ENCODE peak calls at places on chromosomes 3 and 15, in nine cellular contexts. One of them, this sample, is unnamed.
A peak's percentile ranks its signal among the peaks of the same experiment; 100 is the strongest.

GRCh38 chr3:152964901-152965609 is 130.1 kb downstream of the P2RY1 start:
- DNase-seq in activated CD4-positive, alpha-beta T cell treated with anti-CD3 and anti-CD28 coated beads, Interleukin-2, amount 50 U/mL, for 48 hours: no peak
- DNase-seq in AG08396: no peak
- DNase-seq in Calu3: no peak
- DNase-seq in upper lobe of left lung: no peak
- DNase-seq in M059J: no peak
- DNase-seq in HEK293T: no peak
- DNase-seq in right cardiac atrium: no peak
- DNase-seq in brain microvascular endothelial cell: no peak
- DNase-seq in this sample: no peak

GRCh38 chr3:165640031-165640430 is 197.2 kb downstream of the BCHE start:
- DNase-seq in brain microvascular endothelial cell: no peak
- DNase-seq in activated CD4-positive, alpha-beta T cell treated with anti-CD3 and anti-CD28 coated beads, Interleukin-2, amount 50 U/mL, for 48 hours: no peak
- DNase-seq in right cardiac atrium: no peak
- DNase-seq in HEK293T: no peak
- DNase-seq in M059J: no peak
- DNase-seq in AG08396: no peak
- DNase-seq in upper lobe of left lung: no peak
- DNase-seq in Calu3: no peak
- DNase-seq in this sample: no peak

GRCh38 chr15:88376574-88377174 is 90.5 kb downstream of the MRPL46 start:
- DNase-seq in M059J: no peak
- DNase-seq in right cardiac atrium: no peak
- DNase-seq in upper lobe of left lung: no peak
- DNase-seq in HEK293T: no peak
- DNase-seq in AG08396: peak; percentile 21
- DNase-seq in brain microvascular endothelial cell: peak; percentile 5
- DNase-seq in Calu3: no peak
- DNase-seq in activated CD4-positive, alpha-beta T cell treated with anti-CD3 and anti-CD28 coated beads, Interleukin-2, amount 50 U/mL, for 48 hours: no peak
- DNase-seq in this sample: no peak

GRCh38 chr3:143707848-143708247 is 140.4 kb downstream of the SLC9A9 start:
- DNase-seq in HEK293T: no peak
- DNase-seq in M059J: no peak
- DNase-seq in AG08396: no peak
- DNase-seq in upper lobe of left lung: no peak
- DNase-seq in Calu3: no peak
- DNase-seq in right cardiac atrium: no peak
- DNase-seq in brain microvascular endothelial cell: peak; percentile 7
- DNase-seq in activated CD4-positive, alpha-beta T cell treated with anti-CD3 and anti-CD28 coated beads, Interleukin-2, amount 50 U/mL, for 48 hours: no peak
- DNase-seq in this sample: no peak

GRCh38 chr3:87298111-87298718 is 21.8 kb upstream of the POU1F1 start:
- DNase-seq in M059J: peak; percentile 51
- DNase-seq in HEK293T: peak; percentile 20
- DNase-seq in brain microvascular endothelial cell: no peak
- DNase-seq in Calu3: peak; percentile 39
- DNase-seq in right cardiac atrium: no peak
- DNase-seq in AG08396: peak; percentile 8
- DNase-seq in upper lobe of left lung: no peak
- DNase-seq in activated CD4-positive, alpha-beta T cell treated with anti-CD3 and anti-CD28 coated beads, Interleukin-2, amount 50 U/mL, for 48 hours: no peak
- DNase-seq in this sample: peak; percentile 47

GRCh38 chr3:87900061-87900460 is 158.7 kb downstream of the CGGBP1 start:
- DNase-seq in AG08396: no peak
- DNase-seq in right cardiac atrium: no peak
- DNase-seq in brain microvascular endothelial cell: no peak
- DNase-seq in activated CD4-positive, alpha-beta T cell treated with anti-CD3 and anti-CD28 coated beads, Interleukin-2, amount 50 U/mL, for 48 hours: no peak
- DNase-seq in Calu3: no peak
- DNase-seq in M059J: no peak
- DNase-seq in upper lobe of left lung: no peak
- DNase-seq in HEK293T: peak; percentile 13
- DNase-seq in this sample: peak; percentile 16

GRCh38 chr3:153160451-153161137 is 1.4 kb upstream of the RAP2B start:
- DNase-seq in upper lobe of left lung: peak; percentile 87
- DNase-seq in activated CD4-positive, alpha-beta T cell treated with anti-CD3 and anti-CD28 coated beads, Interleukin-2, amount 50 U/mL, for 48 hours: peak; percentile 88
- DNase-seq in M059J: peak; percentile 97
- DNase-seq in HEK293T: peak; percentile 54
- DNase-seq in right cardiac atrium: peak; percentile 89
- DNase-seq in AG08396: peak; percentile 85
- DNase-seq in Calu3: peak; percentile 90
- DNase-seq in brain microvascular endothelial cell: peak; percentile 68
- DNase-seq in this sample: peak; percentile 89

GRCh38 chr15:81504170-81504905 is 130.3 kb upstream of the TMC3 start:
- DNase-seq in right cardiac atrium: no peak
- DNase-seq in Calu3: no peak
- DNase-seq in brain microvascular endothelial cell: peak; percentile 59
- DNase-seq in M059J: peak; percentile 15
- DNase-seq in AG08396: no peak
- DNase-seq in upper lobe of left lung: no peak
- DNase-seq in HEK293T: no peak
- DNase-seq in activated CD4-positive, alpha-beta T cell treated with anti-CD3 and anti-CD28 coated beads, Interleukin-2, amount 50 U/mL, for 48 hours: no peak
- DNase-seq in this sample: peak; percentile 20

GRCh38 chr3:107523361-107524213 is 825 bp downstream of the BBX start:
- DNase-seq in upper lobe of left lung: peak; percentile 59
- DNase-seq in right cardiac atrium: no peak
- DNase-seq in M059J: peak; percentile 72
- DNase-seq in brain microvascular endothelial cell: peak; percentile 31
- DNase-seq in AG08396: peak; percentile 47
- DNase-seq in Calu3: peak; percentile 58
- DNase-seq in activated CD4-positive, alpha-beta T cell treated with anti-CD3 and anti-CD28 coated beads, Interleukin-2, amount 50 U/mL, for 48 hours: peak; percentile 63
- DNase-seq in HEK293T: peak; percentile 33
- DNase-seq in this sample: peak; percentile 58

GRCh38 chr15:91897585-91898372 is 44.3 kb downstream of the SLCO3A1 start:
- DNase-seq in AG08396: no peak
- DNase-seq in upper lobe of left lung: no peak
- DNase-seq in right cardiac atrium: no peak
- DNase-seq in brain microvascular endothelial cell: no peak
- DNase-seq in Calu3: no peak
- DNase-seq in HEK293T: no peak
- DNase-seq in M059J: no peak
- DNase-seq in activated CD4-positive, alpha-beta T cell treated with anti-CD3 and anti-CD28 coated beads, Interleukin-2, amount 50 U/mL, for 48 hours: no peak
- DNase-seq in this sample: no peak

GRCh38 chr3:58059349-58060321 is 51.4 kb downstream of the FLNB start:
- DNase-seq in Calu3: no peak
- DNase-seq in activated CD4-positive, alpha-beta T cell treated with anti-CD3 and anti-CD28 coated beads, Interleukin-2, amount 50 U/mL, for 48 hours: no peak
- DNase-seq in right cardiac atrium: no peak
- DNase-seq in HEK293T: no peak
- DNase-seq in brain microvascular endothelial cell: peak; percentile 90
- DNase-seq in upper lobe of left lung: no peak
- DNase-seq in AG08396: peak; percentile 78
- DNase-seq in M059J: peak; percentile 87
- DNase-seq in this sample: peak; percentile 67

GRCh38 chr15:81024891-81025290 is 24.2 kb downstream of the TLNRD1 start:
- DNase-seq in activated CD4-positive, alpha-beta T cell treated with anti-CD3 and anti-CD28 coated beads, Interleukin-2, amount 50 U/mL, for 48 hours: no peak
- DNase-seq in Calu3: no peak
- DNase-seq in brain microvascular endothelial cell: no peak
- DNase-seq in HEK293T: no peak
- DNase-seq in right cardiac atrium: no peak
- DNase-seq in upper lobe of left lung: no peak
- DNase-seq in M059J: no peak
- DNase-seq in AG08396: no peak
- DNase-seq in this sample: no peak

GRCh38 chr15:80159811-80160569 is 7.2 kb downstream of the FAH start:
- DNase-seq in brain microvascular endothelial cell: no peak
- DNase-seq in M059J: peak; percentile 91
- DNase-seq in Calu3: no peak
- DNase-seq in HEK293T: no peak
- DNase-seq in right cardiac atrium: no peak
- DNase-seq in activated CD4-positive, alpha-beta T cell treated with anti-CD3 and anti-CD28 coated beads, Interleukin-2, amount 50 U/mL, for 48 hours: peak; percentile 12
- DNase-seq in AG08396: no peak
- DNase-seq in upper lobe of left lung: no peak
- DNase-seq in this sample: peak; percentile 99

GRCh38 chr3:197423376-197423775 is 125.0 kb upstream of the DLG1 start:
- DNase-seq in HEK293T: no peak
- DNase-seq in brain microvascular endothelial cell: no peak
- DNase-seq in right cardiac atrium: no peak
- DNase-seq in M059J: no peak
- DNase-seq in activated CD4-positive, alpha-beta T cell treated with anti-CD3 and anti-CD28 coated beads, Interleukin-2, amount 50 U/mL, for 48 hours: no peak
- DNase-seq in Calu3: no peak
- DNase-seq in AG08396: no peak
- DNase-seq in upper lobe of left lung: no peak
- DNase-seq in this sample: no peak

GRCh38 chr3:197501496-197501878 is 54.3 kb downstream of the BDH1 start:
- DNase-seq in right cardiac atrium: no peak
- DNase-seq in AG08396: peak; percentile 47
- DNase-seq in HEK293T: no peak
- DNase-seq in Calu3: no peak
- DNase-seq in activated CD4-positive, alpha-beta T cell treated with anti-CD3 and anti-CD28 coated beads, Interleukin-2, amount 50 U/mL, for 48 hours: no peak
- DNase-seq in upper lobe of left lung: no peak
- DNase-seq in M059J: peak; percentile 82
- DNase-seq in brain microvascular endothelial cell: no peak
- DNase-seq in this sample: peak; percentile 60

GRCh38 chr3:97815149-97815917 is 6.5 kb upstream of the CRYBG3 start:
- DNase-seq in upper lobe of left lung: peak; percentile 25
- DNase-seq in brain microvascular endothelial cell: no peak
- DNase-seq in M059J: peak; percentile 73
- DNase-seq in activated CD4-positive, alpha-beta T cell treated with anti-CD3 and anti-CD28 coated beads, Interleukin-2, amount 50 U/mL, for 48 hours: peak; percentile 41
- DNase-seq in HEK293T: no peak
- DNase-seq in right cardiac atrium: no peak
- DNase-seq in Calu3: peak; percentile 32
- DNase-seq in AG08396: no peak
- DNase-seq in this sample: peak; percentile 8

GRCh38 chr3:117853923-117854322 is 1144.3 kb downstream of the TUSC7 start:
- DNase-seq in right cardiac atrium: no peak
- DNase-seq in activated CD4-positive, alpha-beta T cell treated with anti-CD3 and anti-CD28 coated beads, Interleukin-2, amount 50 U/mL, for 48 hours: no peak
- DNase-seq in AG08396: peak; percentile 33
- DNase-seq in M059J: peak; percentile 80
- DNase-seq in Calu3: peak; percentile 3
- DNase-seq in brain microvascular endothelial cell: peak; percentile 1
- DNase-seq in upper lobe of left lung: no peak
- DNase-seq in HEK293T: peak; percentile 4
- DNase-seq in this sample: no peak

GRCh38 chr15:43625086-43625485 is 6.5 kb upstream of the STRC start:
- DNase-seq in HEK293T: no peak
- DNase-seq in upper lobe of left lung: no peak
- DNase-seq in M059J: no peak
- DNase-seq in Calu3: no peak
- DNase-seq in right cardiac atrium: no peak
- DNase-seq in brain microvascular endothelial cell: no peak
- DNase-seq in AG08396: no peak
- DNase-seq in activated CD4-positive, alpha-beta T cell treated with anti-CD3 and anti-CD28 coated beads, Interleukin-2, amount 50 U/mL, for 48 hours: no peak
- DNase-seq in this sample: no peak

This sample was measured in RPMI7951.